ENCODE peak calls at places on chromosomes 12 and 14, in six cellular contexts. J is endothelial cell, T is GM06990, M is BE2C, U is choroid plexus epithelial cell, B is tibial artery. D is an unnamed sample.

GRCh38 chr12:49626169-49626835 is 2.9 kb downstream of the PRPF40B start:
- DNase-seq in T (no peak), M (no peak), J (no peak), U (peak), B (no peak), D (peak)

GRCh38 chr12:124730455-124730932 is 133.2 kb downstream of the SCARB1 start:
- DNase-seq in T (no peak), B (no peak), J (no peak), M (no peak), U (peak), D (no peak)

GRCh38 chr12:96210376-96211055 is 16.3 kb downstream of the ELK3 start:
- DNase-seq in U (no peak), J (no peak), B (no peak), T (no peak), M (no peak), D (no peak)

GRCh38 chr12:22781339-22781738 is 156.4 kb downstream of the ETNK1 start:
- DNase-seq in B (no peak), U (no peak), J (no peak), M (no peak), T (no peak), D (no peak)

GRCh38 chr14:72692678-72693077 is 201.2 kb downstream of the DPF3 start:
- DNase-seq in B (no peak), M (no peak), J (no peak), T (no peak), U (peak), D (no peak)

GRCh38 chr12:80868576-80868975 is 69.2 kb downstream of the LIN7A start:
- DNase-seq in T (no peak), U (no peak), B (no peak), J (no peak), M (no peak), D (no peak)

GRCh38 chr14:93745603-93746273 is 42.5 kb downstream of the PRIMA1 start:
- DNase-seq in U (no peak), J (no peak), B (no peak), M (peak), T (no peak), D (no peak)

GRCh38 chr12:100356646-100357223 is at the start of gene SLC17A8:
- DNase-seq in B (no peak), M (peak), T (no peak), J (peak), U (no peak), D (no peak)

GRCh38 chr14:95359974-95360826 is 40.5 kb upstream of the CLMN start:
- DNase-seq in T (peak), J (no peak), U (peak), M (no peak), B (no peak), D (peak)

GRCh38 chr12:130477701-130478100 is 140.0 kb downstream of the PIWIL1 start:
- DNase-seq in J (no peak), M (no peak), T (no peak), U (no peak), B (no peak), D (no peak)

GRCh38 chr12:15563683-15564082 is 225.5 kb downstream of the EPS8 start:
- DNase-seq in J (no peak), M (no peak), B (no peak), U (peak), T (no peak), D (no peak)

GRCh38 chr12:124687695-124688301 is 120.4 kb upstream of the NCOR2 start:
- DNase-seq in U (peak), B (no peak), J (no peak), T (no peak), M (no peak), D (no peak)

GRCh38 chr12:54631551-54631950 is 3.1 kb downstream of the LACRT start:
- DNase-seq in U (no peak), T (no peak), B (no peak), M (no peak), J (no peak), D (no peak)

GRCh38 chr12:52645982-52646381 is 6.0 kb downstream of the KRT2 start:
- DNase-seq in T (no peak), J (no peak), U (no peak), B (no peak), M (no peak), D (no peak)

GRCh38 chr12:124524231-124524925 is 43.0 kb downstream of the NCOR2 start:
- DNase-seq in J (no peak), B (no peak), T (no peak), M (no peak), U (peak), D (no peak)

GRCh38 chr12:124025661-124026060 is 52.6 kb downstream of the ZNF664 start:
- DNase-seq in U (no peak), M (no peak), B (no peak), J (no peak), T (no peak), D (no peak)

GRCh38 chr14:64671591-64671990 is 32.6 kb upstream of the PLEKHG3 start:
- DNase-seq in U (peak), T (no peak), B (no peak), J (no peak), M (no peak), D (peak)

GRCh38 chr14:50062438-50063039 is 53.8 kb downstream of the VCPKMT start:
- DNase-seq in J (no peak), M (peak), T (no peak), B (no peak), U (peak), D (no peak)

GRCh38 chr14:85714046-85714445 is 184.1 kb downstream of the FLRT2 start:
- DNase-seq in J (no peak), T (no peak), U (no peak), B (no peak), M (no peak), D (no peak)

GRCh38 chr12:6277982-6278438 is 32.5 kb upstream of the PLEKHG6 start:
- DNase-seq in B (peak), M (no peak), J (no peak), U (no peak), T (peak), D (peak)

GRCh38 chr14:61177279-61178225 is 103.6 kb downstream of the TMEM30B start:
- DNase-seq in J (no peak), T (no peak), B (no peak), U (no peak), M (no peak), D (no peak)

GRCh38 chr14:34219661-34220060 is 242.4 kb downstream of the SPTSSA start:
- DNase-seq in J (no peak), T (no peak), U (no peak), M (no peak), B (no peak), D (no peak)

GRCh38 chr12:7130791-7131501 is 775 bp downstream of the CLSTN3 start:
- DNase-seq in U (peak), M (peak), T (peak), B (no peak), J (peak), D (peak)

GRCh38 chr12:113519464-113520191 is 48.0 kb upstream of the LHX5 start:
- DNase-seq in B (no peak), T (no peak), J (no peak), M (no peak), U (no peak), D (no peak)

GRCh38 chr14:21467620-21468019 is 9.1 kb downstream of the RAB2B start:
- DNase-seq in U (peak), B (no peak), M (no peak), T (no peak), J (no peak), D (no peak)

GRCh38 chr14:81855007-81855406 is 321.4 kb upstream of the SEL1L start:
- DNase-seq in M (no peak), T (no peak), U (no peak), J (no peak), B (no peak), D (no peak)

GRCh38 chr12:108117902-108118301 is 11.2 kb upstream of the WSCD2 start:
- DNase-seq in M (no peak), B (no peak), T (no peak), J (no peak), U (no peak), D (no peak)

GRCh38 chr14:61101803-61102548 is 120.9 kb downstream of the SLC38A6 start:
- DNase-seq in U (peak), J (no peak), B (no peak), M (no peak), T (no peak), D (no peak)

GRCh38 chr12:40889329-40889728 is 197.1 kb downstream of the CNTN1 start:
- DNase-seq in T (no peak), U (no peak), B (no peak), M (no peak), J (no peak), D (no peak)

GRCh38 chr14:36661506-36662257 is at the start of gene PAX9:
- DNase-seq in B (peak), U (peak), T (peak), J (peak), M (peak), D (peak)

GRCh38 chr12:92065018-92065499 is 80.6 kb downstream of the BTG1 start:
- DNase-seq in T (peak), B (no peak), J (no peak), M (no peak), U (peak), D (no peak)

GRCh38 chr14:22848391-22849164 is 12.2 kb downstream of the MMP14 start:
- DNase-seq in U (peak), B (peak), M (peak), T (no peak), J (no peak), D (peak)

GRCh38 chr12:30067156-30067555 is 283.4 kb upstream of the TMTC1 start:
- DNase-seq in M (no peak), U (peak), B (no peak), J (no peak), T (no peak), D (no peak)

GRCh38 chr12:91023326-91024004 is 18.7 kb upstream of the EPYC start:
- DNase-seq in M (no peak), J (no peak), T (no peak), B (no peak), U (peak), D (no peak)

GRCh38 chr12:131004166-131004565 is 50.5 kb downstream of the ADGRD1 start:
- DNase-seq in B (no peak), J (no peak), M (no peak), U (no peak), T (no peak), D (no peak)

GRCh38 chr14:24051789-24052655 is at the start of gene CARMIL3:
- DNase-seq in M (peak), T (peak), B (peak), U (peak), J (peak), D (peak)

GRCh38 chr14:71243697-71244096 is 336.4 kb downstream of the PCNX1 start:
- DNase-seq in J (no peak), M (no peak), T (no peak), U (peak), B (no peak), D (no peak)

DNA sequence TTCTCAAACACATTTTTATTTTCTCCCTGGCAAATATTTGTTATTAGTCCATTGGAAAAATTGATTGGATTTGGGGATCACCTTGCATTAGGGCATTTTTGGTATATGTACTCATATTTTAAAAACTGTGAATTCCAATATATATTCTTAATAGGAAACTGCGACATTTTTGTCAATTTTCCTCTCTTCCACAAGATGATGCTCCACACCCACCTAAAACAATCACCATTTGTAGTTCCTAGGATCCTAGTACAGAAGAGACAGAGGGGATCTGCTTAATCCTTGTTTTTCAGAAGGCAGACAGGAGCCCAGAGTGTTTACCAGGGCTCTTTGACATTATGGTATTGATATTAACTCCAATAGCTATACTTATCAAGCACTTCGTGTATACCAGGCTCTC is 22.8 kb upstream of the OASL start:
- DNase-seq in T (no peak), J (no peak), M (no peak), U (peak), B (no peak), D (no peak)
- TF ChIP-seq CTCF in T (no peak), J (no peak), M (peak), U (peak), B (no peak), D (peak)

GRCh38 chr12:38905480-38906351 is at the start of gene CPNE8:
- DNase-seq in J (peak), B (peak), U (peak), M (peak), T (peak), D (peak)
- TF ChIP-seq CTCF in J (no peak), B (no peak), U (no peak), M (peak), T (no peak), D (no peak)

GRCh38 chr14:105280525-105280924 is 20.3 kb downstream of the BRF1 start:
- DNase-seq in T (no peak), J (no peak), U (no peak), M (no peak), B (no peak), D (no peak)

GRCh38 chr14:105281354-105282097 is 19.3 kb downstream of the BRF1 start:
- DNase-seq in T (no peak), U (peak), J (peak), M (peak), B (no peak), D (peak)

GRCh38 chr14:105283899-105284298 is 16.9 kb downstream of the BRF1 start:
- DNase-seq in B (no peak), T (no peak), U (no peak), J (peak), M (no peak), D (no peak)

GRCh38 chr14:105283028-105283427 is 17.8 kb downstream of the BRF1 start:
- DNase-seq in U (no peak), J (no peak), B (no peak), M (no peak), T (no peak), D (no peak)

DNA sequence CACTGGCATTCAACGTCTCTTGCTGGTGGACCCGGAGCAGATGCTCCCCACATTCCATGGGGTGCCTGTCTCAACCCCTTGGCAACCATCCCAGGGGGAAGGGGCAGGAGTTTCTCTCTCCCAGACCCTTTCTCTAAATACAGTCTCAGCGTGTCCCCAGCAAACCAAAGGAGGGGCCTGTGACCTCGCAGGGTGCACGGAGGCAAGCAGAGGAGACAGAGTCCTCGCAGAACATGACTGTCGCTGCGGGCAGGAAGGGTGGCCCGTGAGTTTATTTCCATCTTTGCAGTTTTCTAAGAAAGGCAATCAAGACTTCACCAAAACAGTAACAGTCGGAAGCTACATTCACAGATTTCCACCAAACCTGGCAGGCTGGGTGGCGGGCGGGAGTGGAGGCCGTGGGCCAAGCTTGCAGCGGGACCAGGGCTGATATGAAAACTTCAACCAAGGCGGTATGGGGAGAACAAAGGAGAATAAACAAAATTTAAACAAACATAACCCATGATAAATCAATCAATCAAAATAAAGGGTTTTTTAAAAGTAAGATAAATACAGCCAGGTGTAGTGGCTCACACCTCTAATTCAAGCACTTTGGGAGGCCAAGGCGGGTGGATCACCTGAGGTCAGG is 18.6 kb downstream of the BRF1 start:
- DNase-seq in T (no peak), J (no peak), B (no peak), M (no peak), U (no peak), D (no peak)
- TF ChIP-seq CTCF in T (no peak), J (no peak), B (no peak), M (no peak), U (no peak), D (no peak)

DNA sequence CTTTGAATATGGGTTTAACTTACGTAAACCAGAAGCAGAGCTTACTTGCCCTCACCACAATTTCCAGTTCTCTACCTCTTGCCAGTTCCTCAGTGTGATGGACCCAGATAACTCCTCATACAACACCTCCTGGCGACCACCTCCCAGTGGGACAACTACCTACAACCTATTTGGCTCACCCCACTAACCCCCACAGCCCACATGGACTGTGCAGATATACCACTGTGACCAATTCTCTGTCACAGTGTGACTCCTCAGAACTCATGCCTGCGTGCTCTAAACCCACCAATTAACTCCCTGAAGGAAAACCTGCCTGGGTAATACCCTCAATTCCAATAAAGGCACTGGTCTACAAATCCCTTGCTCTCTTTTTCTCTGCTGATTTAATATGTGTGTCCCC is 311.7 kb downstream of the DIO2 start:
- DNase-seq in J (no peak), T (no peak), B (no peak), M (no peak), U (no peak), D (no peak)
- TF ChIP-seq CTCF in J (no peak), T (no peak), B (no peak), M (no peak), U (no peak), D (no peak)

DNA sequence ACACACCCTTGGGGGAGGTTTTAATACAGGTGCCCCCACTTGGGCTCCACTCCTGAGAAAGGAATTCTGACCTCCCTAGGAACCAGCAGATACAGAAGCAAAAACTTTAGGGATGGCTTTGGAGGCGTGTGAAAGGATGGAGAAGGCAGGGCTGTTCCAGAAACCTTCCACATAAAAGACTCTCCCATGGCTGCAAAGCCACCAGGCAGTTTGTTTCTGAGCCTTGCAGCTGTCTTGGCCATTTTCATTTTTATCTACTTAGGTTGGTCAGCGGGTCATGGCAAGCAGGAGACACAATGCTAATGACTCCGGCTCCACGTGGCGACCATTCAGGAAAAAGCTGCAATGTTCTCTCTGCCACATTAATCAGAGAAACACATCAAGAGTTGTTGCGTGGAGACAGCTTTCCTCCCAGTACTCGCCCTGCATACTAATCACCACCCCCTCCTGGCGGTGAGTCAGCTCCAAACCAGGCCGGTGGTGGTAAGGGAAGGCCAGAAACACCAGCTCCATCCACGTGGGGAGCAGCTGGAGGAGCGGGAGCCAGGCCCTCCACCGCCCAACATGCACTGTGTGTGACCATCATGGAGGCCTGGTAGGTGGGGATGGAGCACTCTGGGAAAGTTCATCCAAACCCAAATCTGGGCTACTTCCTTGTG is 30.9 kb upstream of the IRF2BPL start:
- DNase-seq in M (peak), J (no peak), B (no peak), U (peak), T (no peak), D (no peak)
- TF ChIP-seq CTCF in M (peak), J (no peak), B (no peak), U (peak), T (peak), D (peak)

GRCh38 chr12:93727195-93727811 is 50.1 kb downstream of the CRADD start:
- DNase-seq in B (no peak), U (no peak), T (peak), M (no peak), J (no peak), D (no peak)
- TF ChIP-seq CTCF in B (no peak), U (no peak), T (no peak), M (no peak), J (no peak), D (no peak)

DNA sequence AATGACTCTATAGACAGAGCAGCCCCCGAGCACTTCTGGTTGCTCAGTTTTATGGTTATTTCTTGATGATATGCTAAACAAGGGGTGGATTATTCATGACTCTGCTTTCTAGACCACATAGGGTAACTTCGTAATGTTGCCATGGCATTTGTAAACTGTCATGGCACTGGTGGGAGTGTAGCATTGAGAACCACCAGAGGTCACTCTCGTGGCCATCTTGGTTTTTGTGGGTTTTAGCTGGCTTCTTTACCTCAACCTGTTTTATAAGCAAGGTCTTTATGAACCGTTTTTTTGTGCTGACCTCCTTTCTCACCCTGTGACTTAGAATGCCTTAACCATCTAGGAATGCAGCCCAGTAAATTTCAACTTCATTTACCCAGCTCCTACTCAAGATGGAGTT is 1036.2 kb upstream of the FLRT2 start:
- DNase-seq in U (peak), M (no peak), J (no peak), B (no peak), T (no peak), D (no peak)
- TF ChIP-seq CTCF in U (peak), M (no peak), J (no peak), B (no peak), T (no peak), D (no peak)

D was measured in GM13977.